ENCODE peak calls at places on chromosomes 3 and 15, in seven cellular contexts. Y is WTC11, Q is heart left ventricle, A is NCI-H1092, U is sigmoid colon, F is adrenal gland, V is NCI-H2081. O is an unnamed sample.

GRCh38 chr3:5787863-5788488 is 600.5 kb downstream of the EDEM1 start:
- DNase-seq in U (peak; percentile 63), V (no peak), Y (no peak), A (no peak), Q (peak; percentile 19), F (peak; percentile 23), O (no peak)

GRCh38 chr3:147630921-147631320 is 221.8 kb downstream of the ZIC1 start:
- DNase-seq in V (no peak), Y (no peak), U (no peak), Q (no peak), A (no peak), F (no peak), O (no peak)

GRCh38 chr3:108500728-108501127 is 9.7 kb downstream of the MYH15 start:
- DNase-seq in Q (no peak), V (no peak), A (no peak), F (no peak), Y (no peak), U (no peak), O (no peak)

GRCh38 chr3:123789760-123790159 is 94.4 kb downstream of the MYLK start:
- DNase-seq in V (no peak), Q (no peak), U (no peak), Y (no peak), A (no peak), F (no peak), O (no peak)

GRCh38 chr3:108664266-108664665 is 74.7 kb downstream of the DZIP3 start:
- DNase-seq in A (no peak), Y (no peak), V (no peak), Q (no peak), U (no peak), F (no peak), O (no peak)

GRCh38 chr15:90020041-90020735 is 19.1 kb downstream of the ZNF710 start:
- DNase-seq in U (peak; percentile 66), F (no peak), A (no peak), Y (no peak), Q (peak; percentile 53), V (no peak), O (no peak)

GRCh38 chr15:64453689-64454037 is 6.7 kb upstream of the ZNF609 start:
- DNase-seq in Q (no peak), Y (no peak), V (no peak), A (no peak), U (no peak), F (no peak), O (peak; percentile 31)

GRCh38 chr3:48596157-48596556 is 1.0 kb upstream of the COL7A1 start:
- DNase-seq in Q (no peak), A (no peak), U (no peak), V (no peak), Y (no peak), F (no peak), O (no peak)

GRCh38 chr3:149534671-149535394 is 60.3 kb downstream of the TM4SF4 start:
- DNase-seq in U (peak; percentile 75), F (no peak), Y (no peak), A (peak; percentile 66), Q (no peak), V (peak; percentile 93), O (peak; percentile 94)

GRCh38 chr3:58536501-58537411 is at the start of gene ACOX2:
- DNase-seq in U (peak; percentile 92), A (peak; percentile 26), F (peak; percentile 74), Y (no peak), Q (peak; percentile 83), V (no peak), O (peak; percentile 32)

GRCh38 chr15:77557178-77557960 is 75.3 kb downstream of the LINGO1 start:
- DNase-seq in V (no peak), A (no peak), F (peak; percentile 70), U (no peak), Q (no peak), Y (no peak), O (no peak)

GRCh38 chr15:39691229-39691628 is 91.4 kb downstream of the FSIP1 start:
- DNase-seq in Y (no peak), Q (no peak), A (no peak), F (no peak), V (no peak), U (no peak), O (no peak)

GRCh38 chr3:49151610-49152009 is 14.5 kb downstream of the CCDC71 start:
- DNase-seq in Q (no peak), F (no peak), V (no peak), Y (no peak), A (no peak), U (no peak), O (no peak)

GRCh38 chr3:124178531-124178930 is 186.6 kb upstream of the ROPN1 start:
- DNase-seq in V (no peak), Y (no peak), A (no peak), Q (no peak), F (no peak), U (no peak), O (no peak)

GRCh38 chr3:104273046-104273649 is 1093.6 kb upstream of the ALCAM start:
- DNase-seq in F (no peak), Y (no peak), A (peak; percentile 0), Q (no peak), V (peak; percentile 64), U (no peak), O (peak; percentile 26)

GRCh38 chr3:11238880-11239279 is 33.3 kb upstream of the ATG7 start:
- DNase-seq in F (no peak), A (no peak), U (no peak), V (no peak), Q (no peak), Y (no peak), O (no peak)

GRCh38 chr3:196406806-196407470 is 25.3 kb downstream of the UBXN7 start:
- DNase-seq in Q (no peak), Y (no peak), F (no peak), V (no peak), U (no peak), A (no peak), O (no peak)

GRCh38 chr15:72735111-72735510 is 48.4 kb downstream of the ADPGK start:
- DNase-seq in V (no peak), F (no peak), Q (no peak), A (no peak), U (no peak), Y (no peak), O (no peak)

GRCh38 chr3:194032828-194033435 is 103.0 kb upstream of the HES1 start:
- DNase-seq in F (no peak), U (no peak), A (no peak), V (no peak), Q (no peak), Y (no peak), O (no peak)

GRCh38 chr15:97745481-97746071 is 214.9 kb upstream of the ARRDC4 start:
- DNase-seq in V (peak; percentile 36), U (no peak), F (peak; percentile 19), Y (peak; percentile 62), Q (peak; percentile 8), A (no peak), O (no peak)

GRCh38 chr3:184513276-184514150 is 48.1 kb upstream of the EPHB3 start:
- DNase-seq in V (peak; percentile 94), F (peak; percentile 88), Q (peak; percentile 87), A (peak; percentile 70), U (peak; percentile 92), Y (peak; percentile 95), O (peak; percentile 60)

GRCh38 chr3:177827517-177828249 is 630.4 kb upstream of the TBL1XR1 start:
- DNase-seq in A (no peak), F (peak; percentile 41), V (no peak), U (no peak), Y (no peak), Q (no peak), O (no peak)

GRCh38 chr3:185766645-185767323 is 58.1 kb downstream of the IGF2BP2 start:
- DNase-seq in A (no peak), Y (no peak), F (no peak), U (no peak), V (no peak), Q (no peak), O (no peak)

GRCh38 chr3:175075269-175075668 is 216.1 kb downstream of the NAALADL2 start:
- DNase-seq in U (no peak), F (no peak), Y (no peak), Q (no peak), V (no peak), A (no peak), O (no peak)

GRCh38 chr15:59707619-59708018 is 18.5 kb upstream of the BNIP2 start:
- DNase-seq in F (no peak), A (no peak), Y (no peak), Q (no peak), V (no peak), U (no peak), O (no peak)